ENCODE peak calls at places on chromosomes 13 and 19, in ten cellular contexts. K is breast epithelium; I is psoas muscle; P is CD4-positive, alpha-beta T cell; A is tibial nerve; C is PC-9; R is heart right ventricle; S is ascending aorta; Z is uterus; F is brain microvascular endothelial cell. V is an unnamed sample.

GRCh38 chr19:4571305-4571917 is 11.9 kb upstream of the SEMA6B start:
- DNase-seq in K (no peak), I (no peak), P (no peak), A (no peak), C (no peak), R (no peak), S (no peak), Z (no peak), F (no peak), V (no peak)

GRCh38 chr13:114124486-114124885 is 7.9 kb downstream of the RASA3 start:
- DNase-seq in K (no peak), I (peak; percentile 19), P (no peak), A (no peak), C (no peak), R (no peak), S (no peak), Z (no peak), F (no peak), V (no peak)

GRCh38 chr19:21439372-21439771 is 42.4 kb downstream of the ZNF493 start:
- DNase-seq in K (no peak), I (no peak), P (no peak), A (no peak), C (peak; percentile 21), R (no peak), S (no peak), Z (peak; percentile 30), F (no peak), V (no peak)

GRCh38 chr13:65300220-65300619 is 1929.9 kb downstream of the PCDH9 start:
- DNase-seq in K (no peak), I (no peak), P (no peak), A (no peak), C (no peak), R (no peak), S (no peak), Z (no peak), F (no peak), V (no peak)

GRCh38 chr13:26653310-26653709 is 95.8 kb downstream of the WASF3 start:
- DNase-seq in K (no peak), I (no peak), P (no peak), A (no peak), C (no peak), R (no peak), S (no peak), Z (no peak), F (peak; percentile 13), V (no peak)

GRCh38 chr13:41496420-41497234 is 39.3 kb downstream of the RGCC start:
- DNase-seq in K (no peak), I (no peak), P (no peak), A (no peak), C (no peak), R (no peak), S (no peak), Z (no peak), F (peak; percentile 43), V (no peak)

GRCh38 chr19:49795615-49796014 is 17.5 kb downstream of the FUZ start:
- DNase-seq in K (no peak), I (no peak), P (no peak), A (no peak), C (no peak), R (no peak), S (no peak), Z (no peak), F (no peak), V (no peak)

GRCh38 chr13:73754241-73754640 is 380.0 kb downstream of the KLF12 start:
- DNase-seq in K (no peak), I (no peak), P (no peak), A (no peak), C (no peak), R (no peak), S (no peak), Z (no peak), F (no peak), V (no peak)

GRCh38 chr13:72180253-72180952 is 313.4 kb upstream of the DACH1 start:
- DNase-seq in K (no peak), I (no peak), P (no peak), A (no peak), C (peak; percentile 29), R (no peak), S (no peak), Z (no peak), F (peak; percentile 58), V (no peak)

GRCh38 chr13:21218351-21219043 is 42.0 kb downstream of the MRPL57 start:
- DNase-seq in K (no peak), I (no peak), P (no peak), A (no peak), C (no peak), R (no peak), S (no peak), Z (no peak), F (no peak), V (no peak)

GRCh38 chr19:19040417-19040816 is 7.0 kb downstream of the ARMC6 start:
- DNase-seq in K (no peak), I (peak; percentile 78), P (no peak), A (peak; percentile 74), C (no peak), R (no peak), S (peak; percentile 90), Z (peak; percentile 58), F (peak; percentile 68), V (no peak)

GRCh38 chr19:46407891-46408426 is 5.4 kb downstream of the CCDC8 start:
- DNase-seq in K (no peak), I (peak; percentile 8), P (no peak), A (no peak), C (no peak), R (no peak), S (no peak), Z (no peak), F (no peak), V (no peak)

GRCh38 chr19:42170715-42171114 is 38.5 kb upstream of the POU2F2 start:
- DNase-seq in K (no peak), I (no peak), P (no peak), A (no peak), C (no peak), R (no peak), S (no peak), Z (no peak), F (no peak), V (no peak)

GRCh38 chr13:51942189-51942588 is 69.1 kb downstream of the ATP7B start:
- DNase-seq in K (no peak), I (no peak), P (peak; percentile 36), A (no peak), C (peak; percentile 41), R (no peak), S (no peak), Z (no peak), F (no peak), V (no peak)

GRCh38 chr19:41646589-41647204 is 19.8 kb upstream of the CEACAM4 start:
- DNase-seq in K (no peak), I (no peak), P (no peak), A (no peak), C (no peak), R (peak; percentile 21), S (no peak), Z (no peak), F (no peak), V (no peak)

GRCh38 chr13:33761744-33762143 is 56.2 kb upstream of the RFC3 start:
- DNase-seq in K (no peak), I (no peak), P (no peak), A (no peak), C (no peak), R (no peak), S (no peak), Z (no peak), F (peak; percentile 11), V (no peak)
- TF ChIP-seq CTCF in K (no peak), I (no peak), P (no peak), A (no peak), C (no peak), R (peak; percentile 32), S (no peak), Z (no peak), F (peak; percentile 43), V (no peak)

GRCh38 chr19:50796128-50796633 is 6.0 kb downstream of the ACP4 start:
- DNase-seq in K (no peak), I (no peak), P (no peak), A (no peak), C (no peak), R (no peak), S (no peak), Z (no peak), F (no peak), V (no peak)
- TF ChIP-seq CTCF in K (no peak), I (no peak), P (no peak), A (no peak), C (no peak), R (no peak), S (no peak), Z (no peak), F (no peak), V (no peak)

DNA sequence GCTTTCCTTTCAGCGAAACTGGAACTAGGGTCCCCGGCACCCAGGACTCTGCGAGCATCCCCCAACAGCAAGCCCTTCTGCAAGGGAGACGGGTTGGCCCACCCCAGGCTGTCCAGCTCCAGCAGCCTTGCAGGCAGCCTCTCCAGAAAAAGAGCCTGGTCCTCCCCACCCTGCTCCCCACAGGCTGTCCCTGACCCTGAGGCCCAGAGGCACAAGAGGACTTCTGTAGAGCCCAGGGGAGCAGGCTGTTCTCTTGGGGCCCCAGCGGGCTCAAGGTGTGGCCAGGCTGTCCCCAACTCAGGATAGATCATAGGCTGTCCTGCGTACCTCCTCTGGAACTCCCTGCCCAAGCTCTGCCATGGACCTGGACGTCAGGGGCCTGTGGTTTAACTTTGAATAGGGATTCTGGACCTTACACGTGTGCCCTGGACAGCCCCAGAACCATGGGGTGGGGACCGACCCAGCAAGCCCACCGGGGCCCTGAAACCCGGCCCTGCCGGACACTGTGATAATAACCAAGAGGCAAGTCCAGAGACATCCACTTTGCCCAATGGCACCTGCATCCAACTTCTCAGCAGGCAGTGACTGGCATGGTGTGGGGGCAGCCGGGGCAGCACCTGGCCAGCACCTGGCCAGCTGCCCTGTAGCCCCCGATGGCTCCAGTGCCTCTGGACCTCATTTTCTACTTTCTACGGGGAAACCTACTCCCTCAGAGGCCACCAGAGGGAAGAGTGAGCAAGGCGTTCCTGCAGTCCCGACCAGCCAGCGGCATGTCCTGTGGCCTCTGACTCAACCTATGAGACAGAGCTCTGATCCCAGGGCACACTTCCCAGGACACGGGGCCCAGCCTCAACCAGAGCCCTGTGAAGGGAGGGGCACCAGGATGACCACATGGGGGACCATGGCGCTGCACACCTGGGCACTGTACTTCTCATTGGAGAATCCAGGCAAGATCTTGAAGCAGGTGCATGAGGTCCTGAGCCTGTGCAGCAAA is 50.9 kb upstream of the TPM4 start:
- DNase-seq in K (peak; percentile 51), I (no peak), P (no peak), A (no peak), C (peak; percentile 67), R (no peak), S (peak; percentile 62), Z (no peak), F (peak; percentile 72), V (no peak)
- TF ChIP-seq CTCF in K (no peak), I (no peak), P (no peak), A (peak; percentile 42), C (peak; percentile 84), R (peak; percentile 32), S (no peak), Z (peak; percentile 29), F (peak; percentile 78), V (no peak)

GRCh38 chr19:45130888-45131615 is 29.7 kb downstream of the NKPD1 start:
- DNase-seq in K (no peak), I (no peak), P (no peak), A (no peak), C (peak; percentile 64), R (no peak), S (no peak), Z (no peak), F (no peak), V (no peak)
- TF ChIP-seq CTCF in K (no peak), I (peak; percentile 33), P (no peak), A (no peak), C (peak; percentile 56), R (no peak), S (no peak), Z (no peak), F (peak; percentile 55), V (peak; percentile 20)

GRCh38 chr19:58328999-58329398 is 2.2 kb downstream of the ZSCAN22 start:
- DNase-seq in K (no peak), I (no peak), P (no peak), A (no peak), C (no peak), R (no peak), S (no peak), Z (no peak), F (no peak), V (no peak)
- TF ChIP-seq CTCF in K (no peak), I (no peak), P (no peak), A (no peak), C (no peak), R (no peak), S (no peak), Z (no peak), F (peak; percentile 22), V (no peak)